ENCODE peak calls at places on chromosomes 13 and 19, in eight cellular contexts. One of them, this sample, is unnamed.

GRCh38 chr19:608155-609000 is 18.7 kb downstream of the HCN2 start:
- DNase-seq in HFFc6: no peak
- DNase-seq in NCI-H1417 treated with DMSO at 0.1 percent for 48 hours: no peak
- DNase-seq in omental fat pad: no peak
- DNase-seq in EL: no peak
- DNase-seq in activated T-cell treated with anti-CD3 and anti-CD28 coated beads for 24 hours: no peak
- DNase-seq in kidney epithelial cell: no peak
- DNase-seq in WTC11: no peak
- DNase-seq in this sample: no peak

GRCh38 chr13:102710261-102710679 is 15.4 kb upstream of the METTL21C start:
- DNase-seq in HFFc6: peak; percentile 45
- DNase-seq in NCI-H1417 treated with DMSO at 0.1 percent for 48 hours: no peak
- DNase-seq in activated T-cell treated with anti-CD3 and anti-CD28 coated beads for 24 hours: no peak
- DNase-seq in omental fat pad: no peak
- DNase-seq in kidney epithelial cell: no peak
- DNase-seq in WTC11: no peak
- DNase-seq in EL: no peak
- DNase-seq in this sample: no peak

GRCh38 chr19:35558400-35559280 is 4.8 kb downstream of the ATP4A start:
- DNase-seq in HFFc6: no peak
- DNase-seq in WTC11: no peak
- DNase-seq in NCI-H1417 treated with DMSO at 0.1 percent for 48 hours: no peak
- DNase-seq in EL: no peak
- DNase-seq in omental fat pad: no peak
- DNase-seq in kidney epithelial cell: no peak
- DNase-seq in activated T-cell treated with anti-CD3 and anti-CD28 coated beads for 24 hours: no peak
- DNase-seq in this sample: no peak

GRCh38 chr19:33300016-33300981 is 2.0 kb downstream of the CEBPA start:
- DNase-seq in NCI-H1417 treated with DMSO at 0.1 percent for 48 hours: no peak
- DNase-seq in HFFc6: no peak
- DNase-seq in omental fat pad: no peak
- DNase-seq in WTC11: no peak
- DNase-seq in activated T-cell treated with anti-CD3 and anti-CD28 coated beads for 24 hours: no peak
- DNase-seq in kidney epithelial cell: no peak
- DNase-seq in EL: no peak
- DNase-seq in this sample: no peak

GRCh38 chr13:51557875-51558604 is 26.2 kb upstream of the WDFY2 start:
- DNase-seq in omental fat pad: no peak
- DNase-seq in HFFc6: peak; percentile 88
- DNase-seq in EL: peak; percentile 82
- DNase-seq in kidney epithelial cell: peak; percentile 53
- DNase-seq in activated T-cell treated with anti-CD3 and anti-CD28 coated beads for 24 hours: no peak
- DNase-seq in NCI-H1417 treated with DMSO at 0.1 percent for 48 hours: no peak
- DNase-seq in WTC11: no peak
- DNase-seq in this sample: peak; percentile 87

GRCh38 chr13:61276401-61276800 is 139.2 kb downstream of the PCDH20 start:
- DNase-seq in HFFc6: no peak
- DNase-seq in omental fat pad: no peak
- DNase-seq in WTC11: no peak
- DNase-seq in NCI-H1417 treated with DMSO at 0.1 percent for 48 hours: no peak
- DNase-seq in kidney epithelial cell: no peak
- DNase-seq in activated T-cell treated with anti-CD3 and anti-CD28 coated beads for 24 hours: no peak
- DNase-seq in EL: no peak
- DNase-seq in this sample: no peak

GRCh38 chr13:35787937-35788336 is 311.4 kb upstream of the MAB21L1 start:
- DNase-seq in WTC11: no peak
- DNase-seq in activated T-cell treated with anti-CD3 and anti-CD28 coated beads for 24 hours: no peak
- DNase-seq in kidney epithelial cell: no peak
- DNase-seq in NCI-H1417 treated with DMSO at 0.1 percent for 48 hours: no peak
- DNase-seq in HFFc6: no peak
- DNase-seq in omental fat pad: no peak
- DNase-seq in EL: no peak
- DNase-seq in this sample: no peak

GRCh38 chr13:92136449-92137180 is 738.2 kb downstream of the GPC5 start:
- DNase-seq in activated T-cell treated with anti-CD3 and anti-CD28 coated beads for 24 hours: no peak
- DNase-seq in HFFc6: no peak
- DNase-seq in WTC11: no peak
- DNase-seq in NCI-H1417 treated with DMSO at 0.1 percent for 48 hours: no peak
- DNase-seq in EL: no peak
- DNase-seq in kidney epithelial cell: peak; percentile 10
- DNase-seq in omental fat pad: no peak
- DNase-seq in this sample: peak; percentile 12

GRCh38 chr13:47094734-47095434 is 198.0 kb upstream of the HTR2A start:
- DNase-seq in NCI-H1417 treated with DMSO at 0.1 percent for 48 hours: no peak
- DNase-seq in omental fat pad: no peak
- DNase-seq in kidney epithelial cell: no peak
- DNase-seq in activated T-cell treated with anti-CD3 and anti-CD28 coated beads for 24 hours: no peak
- DNase-seq in WTC11: no peak
- DNase-seq in EL: no peak
- DNase-seq in HFFc6: no peak
- DNase-seq in this sample: no peak

GRCh38 chr19:47049307-47049700 is 880 bp upstream of the TMEM160 start:
- DNase-seq in WTC11: no peak
- DNase-seq in omental fat pad: no peak
- DNase-seq in NCI-H1417 treated with DMSO at 0.1 percent for 48 hours: no peak
- DNase-seq in HFFc6: peak; percentile 72
- DNase-seq in EL: peak; percentile 86
- DNase-seq in kidney epithelial cell: no peak
- DNase-seq in activated T-cell treated with anti-CD3 and anti-CD28 coated beads for 24 hours: no peak
- DNase-seq in this sample: peak; percentile 47

GRCh38 chr19:7994114-7994513 is 11.3 kb downstream of the ELAVL1 start:
- DNase-seq in activated T-cell treated with anti-CD3 and anti-CD28 coated beads for 24 hours: no peak
- DNase-seq in HFFc6: no peak
- DNase-seq in omental fat pad: no peak
- DNase-seq in NCI-H1417 treated with DMSO at 0.1 percent for 48 hours: no peak
- DNase-seq in kidney epithelial cell: no peak
- DNase-seq in EL: no peak
- DNase-seq in WTC11: peak; percentile 28
- DNase-seq in this sample: no peak

GRCh38 chr13:105370011-105370645 is 1165.3 kb downstream of the EFNB2 start:
- DNase-seq in omental fat pad: no peak
- DNase-seq in activated T-cell treated with anti-CD3 and anti-CD28 coated beads for 24 hours: no peak
- DNase-seq in WTC11: no peak
- DNase-seq in NCI-H1417 treated with DMSO at 0.1 percent for 48 hours: no peak
- DNase-seq in HFFc6: no peak
- DNase-seq in EL: no peak
- DNase-seq in kidney epithelial cell: no peak
- DNase-seq in this sample: no peak

GRCh38 chr13:46181799-46182490 is at the start of gene LCP1:
- DNase-seq in EL: no peak
- DNase-seq in omental fat pad: no peak
- DNase-seq in HFFc6: no peak
- DNase-seq in WTC11: no peak
- DNase-seq in kidney epithelial cell: no peak
- DNase-seq in NCI-H1417 treated with DMSO at 0.1 percent for 48 hours: no peak
- DNase-seq in activated T-cell treated with anti-CD3 and anti-CD28 coated beads for 24 hours: peak; percentile 78
- DNase-seq in this sample: peak; percentile 44

GRCh38 chr19:18007605-18007938 is 398 bp upstream of the ARRDC2 start:
- DNase-seq in WTC11: no peak
- DNase-seq in EL: no peak
- DNase-seq in activated T-cell treated with anti-CD3 and anti-CD28 coated beads for 24 hours: no peak
- DNase-seq in HFFc6: no peak
- DNase-seq in kidney epithelial cell: no peak
- DNase-seq in NCI-H1417 treated with DMSO at 0.1 percent for 48 hours: no peak
- DNase-seq in omental fat pad: no peak
- DNase-seq in this sample: no peak

GRCh38 chr13:28822801-28823200 is 2.7 kb downstream of the MTUS2 start:
- DNase-seq in omental fat pad: no peak
- DNase-seq in WTC11: no peak
- DNase-seq in kidney epithelial cell: no peak
- DNase-seq in EL: no peak
- DNase-seq in HFFc6: no peak
- DNase-seq in NCI-H1417 treated with DMSO at 0.1 percent for 48 hours: no peak
- DNase-seq in activated T-cell treated with anti-CD3 and anti-CD28 coated beads for 24 hours: no peak
- DNase-seq in this sample: no peak

GRCh38 chr13:114069376-114070097 is 62.9 kb downstream of the RASA3 start:
- DNase-seq in omental fat pad: peak; percentile 17
- DNase-seq in activated T-cell treated with anti-CD3 and anti-CD28 coated beads for 24 hours: no peak
- DNase-seq in EL: no peak
- DNase-seq in kidney epithelial cell: no peak
- DNase-seq in WTC11: no peak
- DNase-seq in HFFc6: no peak
- DNase-seq in NCI-H1417 treated with DMSO at 0.1 percent for 48 hours: no peak
- DNase-seq in this sample: no peak

GRCh38 chr19:39397360-39398296 is 6.5 kb downstream of the MED29 start:
- DNase-seq in HFFc6: peak; percentile 66
- DNase-seq in omental fat pad: peak; percentile 95
- DNase-seq in kidney epithelial cell: no peak
- DNase-seq in WTC11: peak; percentile 94
- DNase-seq in activated T-cell treated with anti-CD3 and anti-CD28 coated beads for 24 hours: peak; percentile 87
- DNase-seq in EL: peak; percentile 82
- DNase-seq in NCI-H1417 treated with DMSO at 0.1 percent for 48 hours: no peak
- DNase-seq in this sample: peak; percentile 77

GRCh38 chr19:53813996-53814395 is 10.1 kb downstream of the NLRP12 start:
- DNase-seq in HFFc6: peak; percentile 89
- DNase-seq in activated T-cell treated with anti-CD3 and anti-CD28 coated beads for 24 hours: no peak
- DNase-seq in WTC11: no peak
- DNase-seq in NCI-H1417 treated with DMSO at 0.1 percent for 48 hours: no peak
- DNase-seq in kidney epithelial cell: no peak
- DNase-seq in omental fat pad: no peak
- DNase-seq in EL: peak; percentile 70
- DNase-seq in this sample: peak; percentile 4